ENCODE peak calls at places on chromosomes 13 and 19, in seven cellular contexts. S is AG20443; O is HTR-8/SVneo; Y is AG08395; W is GOT3; L is effector CD4-positive, alpha-beta T cell; G is AG04449. J is an unnamed sample.

GRCh38 chr13:99926014-99926731 is 45.4 kb downstream of the ZIC5 start:
- DNase-seq in S (peak), O (no peak), Y (peak), W (no peak), L (no peak), G (no peak), J (peak)

GRCh38 chr19:3618144-3618810 is 8.3 kb downstream of the CACTIN start:
- DNase-seq in S (peak), O (no peak), Y (peak), W (no peak), L (peak), G (no peak), J (no peak)

GRCh38 chr19:45607071-45608029 is 5.3 kb upstream of the GPR4 start:
- DNase-seq in S (peak), O (peak), Y (peak), W (no peak), L (peak), G (no peak), J (peak)

GRCh38 chr19:1037553-1038115 is 2.3 kb upstream of the ABCA7 start:
- DNase-seq in S (no peak), O (no peak), Y (no peak), W (no peak), L (no peak), G (no peak), J (no peak)

GRCh38 chr13:95535243-95535642 is 17.3 kb upstream of the CLDN10 start:
- DNase-seq in S (no peak), O (peak), Y (peak), W (no peak), L (no peak), G (no peak), J (peak)

GRCh38 chr19:52048604-52049493 is at the start of gene ZNF432:
- DNase-seq in S (peak), O (peak), Y (peak), W (peak), L (peak), G (peak), J (peak)

GRCh38 chr13:97548138-97548537 is 114.2 kb downstream of the RAP2A start:
- DNase-seq in S (no peak), O (no peak), Y (no peak), W (no peak), L (no peak), G (no peak), J (no peak)

GRCh38 chr19:46497773-46498172 is 2.1 kb upstream of the PNMA8B start:
- DNase-seq in S (no peak), O (no peak), Y (no peak), W (no peak), L (no peak), G (no peak), J (no peak)

GRCh38 chr19:3336680-3337523 is 29.5 kb upstream of the NFIC start:
- DNase-seq in S (peak), O (no peak), Y (peak), W (no peak), L (no peak), G (no peak), J (no peak)